ENCODE peak calls at places on chromosome 14, in six cellular contexts. J is C1 segment of cervical spinal cord; F is NCI-H187; Q is KG1; T is activated naive CD4-positive, alpha-beta T cell treated with anti-CD3 and anti-CD28 coated beads, Interleukin-2, amount 10 ng/mL, durations not matched to agents 7 days and 5 days; D is HepG2. W is an unnamed sample.

GRCh38 chr14:23321572-23322547 is 603 bp downstream of the PABPN1 start:
- DNase-seq in J (peak; percentile 62), F (no peak), Q (no peak), T (peak; percentile 68), D (peak; percentile 71), W (peak; percentile 70)

GRCh38 chr14:51304956-51305355 is 64.9 kb downstream of the TMX1 start:
- DNase-seq in J (no peak), F (no peak), Q (no peak), T (no peak), D (no peak), W (no peak)

GRCh38 chr14:24513009-24513408 is 4.9 kb upstream of the CMA1 start:
- DNase-seq in J (no peak), F (no peak), Q (no peak), T (peak; percentile 23), D (no peak), W (no peak)

GRCh38 chr14:31294736-31295398 is 87.3 kb upstream of the HECTD1 start:
- DNase-seq in J (no peak), F (no peak), Q (no peak), T (no peak), D (no peak), W (no peak)

GRCh38 chr14:103031956-103032355 is 25.4 kb downstream of the CDC42BPB start:
- DNase-seq in J (no peak), F (no peak), Q (no peak), T (no peak), D (no peak), W (no peak)

GRCh38 chr14:93285048-93285447 is 47.8 kb downstream of the BTBD7 start:
- DNase-seq in J (no peak), F (no peak), Q (no peak), T (no peak), D (no peak), W (no peak)

GRCh38 chr14:50559990-50560928 is at the start of gene ATL1:
- DNase-seq in J (peak; percentile 88), F (peak; percentile 92), Q (no peak), T (peak; percentile 69), D (no peak), W (peak; percentile 32)

GRCh38 chr14:91968280-91968679 is 20.8 kb upstream of the FBLN5 start:
- DNase-seq in J (no peak), F (no peak), Q (no peak), T (peak; percentile 34), D (no peak), W (peak; percentile 4)

W was measured in stimulated activated naive CD4-positive, alpha-beta T cell treated with Interleukin-2 at 50 U/mL for 16 hours.